ENCODE peak calls at places on chromosomes 4 and X, in nine cellular contexts. S, R, Z, U, J, T, H, X and P are unnamed samples.

GRCh38 chrX:35040871-35041270 is 98.3 kb downstream of the FAM47B start:
- DNase-seq in U (no peak), Z (no peak), R (no peak), T (no peak), X (no peak), H (no peak), J (no peak), S (no peak), P (no peak)

GRCh38 chr4:4247711-4248035 is 350 bp downstream of the TMEM128 start:
- DNase-seq in T (no peak), R (no peak), H (no peak), U (no peak), S (no peak), X (no peak), Z (no peak), J (no peak), P (no peak)

GRCh38 chr4:68654946-68655721 is 15.3 kb downstream of the UGT2B15 start:
- DNase-seq in J (no peak), Z (no peak), X (no peak), U (no peak), R (no peak), S (no peak), T (no peak), H (no peak), P (no peak)

GRCh38 chr4:107094332-107094731 is 58.2 kb upstream of the DKK2 start:
- DNase-seq in J (no peak), U (no peak), X (peak), R (no peak), S (no peak), T (no peak), Z (no peak), H (no peak), P (no peak)

GRCh38 chr4:85107553-85107952 is 141.1 kb upstream of the WDFY3 start:
- DNase-seq in T (no peak), H (no peak), U (no peak), J (no peak), S (no peak), X (no peak), Z (no peak), R (no peak), P (no peak)

GRCh38 chr4:166312166-166312565 is 439.1 kb downstream of the TLL1 start:
- DNase-seq in X (no peak), J (no peak), R (no peak), U (no peak), H (no peak), S (no peak), T (no peak), Z (no peak), P (no peak)

GRCh38 chr4:73259552-73260140 is 1.0 kb upstream of the ANKRD17 start:
- DNase-seq in R (no peak), S (no peak), T (no peak), Z (no peak), X (no peak), U (no peak), J (no peak), H (no peak), P (no peak)

GRCh38 chrX:152817082-152817744 is 13.3 kb downstream of the CETN2 start:
- DNase-seq in R (no peak), X (peak), Z (peak), H (no peak), S (no peak), U (no peak), J (peak), T (no peak), P (no peak)

GRCh38 chr4:143396695-143397094 is 60.0 kb downstream of the GAB1 start:
- DNase-seq in T (no peak), J (no peak), X (no peak), R (no peak), S (no peak), U (no peak), Z (no peak), H (no peak), P (no peak)

GRCh38 chrX:115589419-115589818 is 28.4 kb downstream of the PLS3 start:
- DNase-seq in J (no peak), X (no peak), H (no peak), S (no peak), U (no peak), T (no peak), R (no peak), Z (no peak), P (no peak)

GRCh38 chr4:71261633-71262121 is 77.1 kb upstream of the SLC4A4 start:
- DNase-seq in Z (no peak), X (no peak), J (no peak), H (no peak), T (no peak), R (no peak), U (no peak), S (no peak), P (no peak)

GRCh38 chr4:4677825-4678522 is 136.1 kb upstream of the STX18 start:
- DNase-seq in R (no peak), T (peak), Z (no peak), H (no peak), S (no peak), J (no peak), X (peak), U (no peak), P (peak)

GRCh38 chr4:156193116-156193515 is 239.4 kb upstream of the CTSO start:
- DNase-seq in U (no peak), Z (no peak), H (no peak), J (no peak), R (no peak), S (no peak), X (peak), T (no peak), P (no peak)

GRCh38 chr4:102684605-102685052 is 76.1 kb downstream of the MANBA start:
- DNase-seq in J (no peak), U (no peak), S (no peak), R (no peak), T (no peak), Z (no peak), H (no peak), X (no peak), P (no peak)

GRCh38 chrX:13938053-13938765 is 91.5 kb downstream of the GEMIN8 start:
- DNase-seq in T (peak), S (peak), R (no peak), Z (peak), X (no peak), H (no peak), U (peak), J (no peak), P (no peak)
- TF ChIP-seq POLR2A in T (no peak), S (no peak), R (no peak), Z (peak), X (no peak), H (no peak), U (no peak), J (no peak), P (no peak)

DNA sequence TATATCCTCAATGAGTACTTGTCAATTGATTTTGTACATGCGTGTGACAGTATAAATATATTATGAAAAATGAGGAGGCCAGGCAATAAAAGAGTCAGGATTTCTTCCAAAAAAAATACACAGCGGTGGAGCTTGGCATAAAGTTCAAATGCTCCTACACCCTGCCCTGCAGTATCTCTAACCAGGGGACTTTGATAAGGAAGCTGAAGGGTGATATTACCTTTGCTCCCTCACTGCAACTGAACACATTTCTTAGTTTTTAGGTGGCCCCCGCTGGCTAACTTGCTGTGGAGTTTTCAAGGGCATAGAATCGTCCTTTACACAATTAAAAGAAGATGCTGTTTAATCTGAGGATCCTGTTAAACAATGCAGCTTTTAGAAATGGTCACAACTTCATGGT is at the start of gene OTC:
- DNase-seq in R (no peak), X (no peak), S (no peak), H (no peak), T (no peak), U (no peak), J (no peak), Z (no peak), P (no peak)
- H3K4me3 ChIP-seq in R (no peak), X (no peak), S (no peak), H (no peak), T (no peak), U (no peak), J (no peak), Z (no peak), P (no peak)

GRCh38 chrX:74420194-74421035 is 878 bp upstream of the SLC16A2 start:
- DNase-seq in U (peak), T (peak), X (peak), Z (peak), J (peak), S (peak), R (peak), H (peak), P (peak)
- TF ChIP-seq POLR2A in U (no peak), T (no peak), X (no peak), Z (peak), J (peak), S (no peak), R (peak), H (peak), P (no peak)

DNA sequence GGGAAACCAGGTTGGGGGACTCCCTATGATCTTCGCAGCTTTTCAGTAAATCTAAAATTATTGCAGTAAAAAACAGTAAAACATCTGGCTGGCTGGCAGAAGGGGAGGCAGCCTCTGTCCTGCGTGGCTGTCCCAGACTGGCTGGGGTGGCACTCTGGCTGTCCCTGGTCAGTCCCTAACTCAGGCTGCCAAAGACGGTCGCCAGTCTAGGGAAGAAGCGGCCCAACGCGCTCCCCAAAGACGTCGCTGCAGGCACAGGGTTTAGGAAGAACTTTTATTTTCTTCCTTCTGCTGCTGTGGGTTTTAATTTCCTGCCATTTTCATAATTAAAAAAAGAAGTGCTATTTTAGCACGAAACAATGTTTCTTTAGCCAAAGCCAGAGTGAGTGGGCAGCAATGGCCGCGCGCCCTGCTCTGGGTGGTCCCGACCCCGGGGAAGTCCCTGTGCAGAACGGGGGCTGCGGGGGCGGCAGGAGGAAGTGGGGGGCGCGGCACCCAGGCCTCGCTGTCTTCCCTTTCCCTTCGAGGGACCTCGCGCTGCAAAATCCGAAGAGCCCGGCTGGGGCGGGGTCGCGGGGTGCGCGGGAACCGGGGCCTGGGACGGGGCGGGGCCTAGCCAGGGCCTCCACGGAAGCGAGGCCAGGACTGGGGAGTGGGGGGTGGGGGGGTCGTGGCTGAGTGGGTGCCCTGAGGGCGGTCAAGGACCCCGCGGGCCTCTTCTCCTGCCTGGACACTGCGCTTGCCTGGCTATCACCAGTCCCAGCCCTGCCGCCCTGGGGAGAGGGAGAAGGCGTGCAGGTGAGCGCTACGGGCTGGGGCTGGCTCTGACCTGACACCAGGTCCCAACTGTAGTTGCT is 6.3 kb upstream of the LETM1 start:
- DNase-seq in H (no peak), J (no peak), S (no peak), X (no peak), Z (no peak), R (no peak), U (no peak), T (no peak), P (no peak)
- H3K4me3 ChIP-seq in H (peak), J (no peak), S (no peak), X (no peak), Z (no peak), R (peak), U (peak), T (no peak), P (no peak)

DNA sequence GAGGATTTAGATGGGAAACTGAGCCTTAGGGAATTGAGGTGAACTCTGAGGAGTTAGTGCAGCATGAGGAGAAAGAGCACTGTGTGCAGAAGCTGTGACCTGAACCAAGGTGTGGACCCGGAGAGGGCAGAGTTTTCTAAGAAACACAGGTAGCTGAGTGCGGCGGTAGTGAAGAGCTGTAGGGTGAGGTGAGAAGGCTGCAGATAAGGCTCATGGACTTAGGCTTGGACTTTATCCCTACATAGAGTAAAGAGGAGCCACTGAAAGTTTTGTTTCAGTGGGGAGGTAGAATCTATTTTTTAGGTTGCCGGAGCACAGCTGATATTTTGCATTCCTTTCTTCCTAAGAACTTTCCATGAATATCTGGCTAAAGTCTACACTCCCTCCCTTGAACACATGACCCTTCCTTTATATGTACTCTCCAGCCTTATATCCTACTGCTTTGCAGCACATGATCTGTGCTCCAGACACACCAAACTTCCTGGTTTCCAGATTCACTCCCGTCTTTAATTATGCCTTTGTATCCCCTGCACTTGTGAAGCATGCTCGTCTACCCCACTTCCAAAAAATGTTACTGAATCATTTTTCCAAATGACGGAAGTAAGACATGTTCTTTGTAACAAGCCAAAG is 10.6 kb upstream of the PGRMC2 start:
- DNase-seq in U (no peak), T (no peak), X (no peak), J (no peak), H (no peak), S (no peak), R (no peak), Z (no peak), P (no peak)
- TF ChIP-seq POLR2A in U (no peak), T (no peak), X (no peak), J (no peak), H (no peak), S (no peak), R (no peak), Z (no peak), P (no peak)

GRCh38 chr4:173519130-173520101 is 10.6 kb downstream of the HAND2 start:
- DNase-seq in H (no peak), T (peak), Z (no peak), J (peak), X (no peak), R (peak), S (peak), U (no peak), P (peak)
- H3K4me3 ChIP-seq in H (no peak), T (peak), Z (no peak), J (no peak), X (no peak), R (peak), S (peak), U (peak), P (no peak)

DNA sequence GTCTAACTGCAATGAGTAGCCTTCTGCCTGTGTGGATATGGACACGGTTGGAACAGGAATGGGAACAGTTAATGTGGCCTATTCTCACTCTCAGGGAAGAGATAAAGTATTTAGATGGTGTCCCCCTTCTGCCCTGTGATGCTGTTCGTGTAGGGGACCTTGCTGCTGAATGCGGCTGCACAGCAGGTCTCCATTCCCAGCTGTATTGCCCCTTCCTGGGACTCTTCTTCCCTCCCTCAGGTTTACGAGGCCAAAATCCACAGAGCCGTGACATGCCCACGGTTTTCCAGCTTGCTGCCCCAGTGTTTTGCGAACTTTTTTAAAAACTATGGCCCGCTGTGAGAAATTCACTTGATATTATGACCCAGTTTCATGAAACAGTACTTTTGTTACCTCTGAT is 50.3 kb downstream of the SNX25 start:
- DNase-seq in J (no peak), H (no peak), R (no peak), X (no peak), S (no peak), Z (no peak), T (no peak), U (no peak), P (no peak)
- TF ChIP-seq POLR2A in J (no peak), H (no peak), R (no peak), X (no peak), S (no peak), Z (no peak), T (no peak), U (no peak), P (no peak)